ENCODE peak calls at places on chromosomes 6 and 20, in six cellular contexts. One of them, this sample, is unnamed.

GRCh38 chr6:73107016-73107415 is 118.3 kb downstream of the KHDC1L start:
- DNase-seq in lower lobe of right lung: no peak
- DNase-seq in cardiac muscle cell: no peak
- DNase-seq in H9: no peak
- DNase-seq in heart right ventricle: no peak
- DNase-seq in hepatocyte: no peak
- DNase-seq in this sample: no peak

GRCh38 chr6:6509304-6509703 is 79.2 kb upstream of the LY86 start:
- DNase-seq in lower lobe of right lung: no peak
- DNase-seq in cardiac muscle cell: no peak
- DNase-seq in H9: no peak
- DNase-seq in heart right ventricle: no peak
- DNase-seq in hepatocyte: no peak
- DNase-seq in this sample: no peak

GRCh38 chr6:111721677-111722219 is 116.1 kb upstream of the TRAF3IP2 start:
- DNase-seq in lower lobe of right lung: no peak
- DNase-seq in cardiac muscle cell: no peak
- DNase-seq in H9: peak; percentile 52
- DNase-seq in heart right ventricle: no peak
- DNase-seq in hepatocyte: peak; percentile 25
- DNase-seq in this sample: no peak

GRCh38 chr6:20672038-20672437 is 137.8 kb downstream of the CDKAL1 start:
- DNase-seq in lower lobe of right lung: no peak
- DNase-seq in cardiac muscle cell: no peak
- DNase-seq in H9: no peak
- DNase-seq in heart right ventricle: no peak
- DNase-seq in hepatocyte: no peak
- DNase-seq in this sample: no peak

GRCh38 chr6:162873537-162873936 is 145.8 kb downstream of the PACRG start:
- DNase-seq in lower lobe of right lung: no peak
- DNase-seq in cardiac muscle cell: no peak
- DNase-seq in H9: no peak
- DNase-seq in heart right ventricle: no peak
- DNase-seq in hepatocyte: no peak
- DNase-seq in this sample: no peak

GRCh38 chr6:15962449-15962764 is 166.5 kb upstream of the MYLIP start:
- DNase-seq in lower lobe of right lung: no peak
- DNase-seq in cardiac muscle cell: no peak
- DNase-seq in H9: no peak
- DNase-seq in heart right ventricle: no peak
- DNase-seq in hepatocyte: no peak
- DNase-seq in this sample: no peak

GRCh38 chr20:6614836-6615235 is 152.7 kb upstream of the BMP2 start:
- DNase-seq in lower lobe of right lung: no peak
- DNase-seq in cardiac muscle cell: no peak
- DNase-seq in H9: no peak
- DNase-seq in heart right ventricle: no peak
- DNase-seq in hepatocyte: no peak
- DNase-seq in this sample: no peak

GRCh38 chr6:34288581-34288980 is 39.8 kb upstream of the SMIM29 start:
- DNase-seq in lower lobe of right lung: no peak
- DNase-seq in cardiac muscle cell: no peak
- DNase-seq in H9: no peak
- DNase-seq in heart right ventricle: no peak
- DNase-seq in hepatocyte: no peak
- DNase-seq in this sample: no peak

GRCh38 chr6:21791596-21791995 is 198.0 kb downstream of the SOX4 start:
- DNase-seq in lower lobe of right lung: no peak
- DNase-seq in cardiac muscle cell: no peak
- DNase-seq in H9: no peak
- DNase-seq in heart right ventricle: no peak
- DNase-seq in hepatocyte: no peak
- DNase-seq in this sample: no peak

GRCh38 chr6:1286972-1287600 is 24.8 kb upstream of the FOXQ1 start:
- DNase-seq in lower lobe of right lung: peak; percentile 87
- DNase-seq in cardiac muscle cell: no peak
- DNase-seq in H9: no peak
- DNase-seq in heart right ventricle: no peak
- DNase-seq in hepatocyte: peak; percentile 64
- DNase-seq in this sample: no peak

GRCh38 chr6:22236626-22237414 is 60.0 kb downstream of the PRL start:
- DNase-seq in lower lobe of right lung: no peak
- DNase-seq in cardiac muscle cell: no peak
- DNase-seq in H9: no peak
- DNase-seq in heart right ventricle: no peak
- DNase-seq in hepatocyte: peak; percentile 25
- DNase-seq in this sample: no peak

GRCh38 chr20:45016089-45016641 is 49.9 kb downstream of the STK4 start:
- DNase-seq in lower lobe of right lung: no peak
- DNase-seq in cardiac muscle cell: peak; percentile 4
- DNase-seq in H9: no peak
- DNase-seq in heart right ventricle: no peak
- DNase-seq in hepatocyte: peak; percentile 21
- DNase-seq in this sample: no peak

GRCh38 chr6:30885481-30885998 is 1.2 kb downstream of the DDR1 start:
- DNase-seq in lower lobe of right lung: no peak
- DNase-seq in cardiac muscle cell: peak; percentile 59
- DNase-seq in H9: peak; percentile 26
- DNase-seq in heart right ventricle: no peak
- DNase-seq in hepatocyte: peak; percentile 77
- DNase-seq in this sample: no peak

DNA sequence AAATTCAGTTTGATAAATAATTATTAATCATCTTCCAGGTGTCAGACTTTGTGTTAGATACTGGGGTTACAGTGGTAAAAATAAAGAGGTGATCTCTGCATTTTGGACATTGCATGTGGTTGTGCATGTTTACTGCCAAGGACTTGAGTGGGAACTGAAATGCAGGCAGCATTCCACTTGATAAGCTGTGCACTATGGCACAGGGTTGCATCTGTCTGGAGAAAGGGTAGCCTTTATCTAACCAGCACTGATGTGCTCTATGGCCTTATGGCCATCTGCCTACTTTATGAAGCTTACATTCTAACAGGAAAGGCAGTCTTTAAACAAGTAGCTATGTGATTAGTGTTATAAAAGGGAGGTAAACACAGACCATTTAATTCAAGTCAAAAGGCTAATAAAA is 53.0 kb upstream of the MLIP start:
- DNase-seq in lower lobe of right lung: no peak
- DNase-seq in cardiac muscle cell: peak; percentile 28
- DNase-seq in H9: no peak
- DNase-seq in heart right ventricle: peak; percentile 41
- DNase-seq in hepatocyte: no peak
- DNase-seq in this sample: no peak
- H3K4me1 ChIP-seq in lower lobe of right lung: no peaks in the 10 kb centered on the region
- H3K4me1 ChIP-seq in cardiac muscle cell: peaks cover 46% of the 10 kb centered on the region
- H3K4me1 ChIP-seq in H9: no peaks in the 10 kb centered on the region
- H3K4me1 ChIP-seq in heart right ventricle: peaks cover 75% of the 10 kb centered on the region
- H3K4me1 ChIP-seq in hepatocyte: peaks cover 12% of the 10 kb centered on the region
- H3K4me1 ChIP-seq in this sample: no peaks in the 10 kb centered on the region

GRCh38 chr6:27111743-27112142 is 135.8 kb upstream of the PRSS16 start:
- DNase-seq in lower lobe of right lung: no peak
- DNase-seq in cardiac muscle cell: no peak
- DNase-seq in H9: no peak
- DNase-seq in heart right ventricle: no peak
- DNase-seq in hepatocyte: no peak
- DNase-seq in this sample: no peak
- H3K27ac ChIP-seq in lower lobe of right lung: no peak overlapping the region
- H3K27ac ChIP-seq in cardiac muscle cell: no peak overlapping the region
- H3K27ac ChIP-seq in H9: no peak overlapping the region
- H3K27ac ChIP-seq in heart right ventricle: no peak overlapping the region
- H3K27ac ChIP-seq in hepatocyte: no peak overlapping the region
- H3K27ac ChIP-seq in this sample: no peak overlapping the region

GRCh38 chr6:10415593-10416480 is 963 bp upstream of the TFAP2A start:
- DNase-seq in lower lobe of right lung: no peak
- DNase-seq in cardiac muscle cell: no peak
- DNase-seq in H9: no peak
- DNase-seq in heart right ventricle: no peak
- DNase-seq in hepatocyte: no peak
- DNase-seq in this sample: no peak

GRCh38 chr6:10412948-10413849 is 1.7 kb downstream of the TFAP2A start:
- DNase-seq in lower lobe of right lung: peak; percentile 64
- DNase-seq in cardiac muscle cell: no peak
- DNase-seq in H9: peak; percentile 64
- DNase-seq in heart right ventricle: no peak
- DNase-seq in hepatocyte: peak; percentile 67
- DNase-seq in this sample: no peak

GRCh38 chr6:10413850-10414765 is 766 bp downstream of the TFAP2A start:
- DNase-seq in lower lobe of right lung: no peak
- DNase-seq in cardiac muscle cell: no peak
- DNase-seq in H9: peak; percentile 67
- DNase-seq in heart right ventricle: no peak
- DNase-seq in hepatocyte: peak; percentile 46
- DNase-seq in this sample: peak; percentile 41

GRCh38 chr6:10416516-10416862 is 1.6 kb upstream of the TFAP2A start:
- DNase-seq in lower lobe of right lung: no peak
- DNase-seq in cardiac muscle cell: no peak
- DNase-seq in H9: no peak
- DNase-seq in heart right ventricle: no peak
- DNase-seq in hepatocyte: no peak
- DNase-seq in this sample: no peak

GRCh38 chr6:10414766-10415592 is at the start of gene TFAP2A:
- DNase-seq in lower lobe of right lung: no peak
- DNase-seq in cardiac muscle cell: no peak
- DNase-seq in H9: peak; percentile 86
- DNase-seq in heart right ventricle: no peak
- DNase-seq in hepatocyte: peak; percentile 63
- DNase-seq in this sample: no peak
- H3K4me1 ChIP-seq in lower lobe of right lung: peaks cover 42% of the 10 kb centered on the region
- H3K4me1 ChIP-seq in cardiac muscle cell: peaks cover 5% of the 10 kb centered on the region
- H3K4me1 ChIP-seq in H9: peaks cover 3% of the 10 kb centered on the region
- H3K4me1 ChIP-seq in heart right ventricle: peaks cover 65% of the 10 kb centered on the region
- H3K4me1 ChIP-seq in hepatocyte: peaks cover 15% of the 10 kb centered on the region
- H3K4me1 ChIP-seq in this sample: peaks cover 8% of the 10 kb centered on the region

GRCh38 chr6:168420706-168421105 is 20.3 kb upstream of the SMOC2 start:
- DNase-seq in lower lobe of right lung: no peak
- DNase-seq in cardiac muscle cell: no peak
- DNase-seq in H9: no peak
- DNase-seq in heart right ventricle: no peak
- DNase-seq in hepatocyte: no peak
- DNase-seq in this sample: no peak
- H3K27ac ChIP-seq in lower lobe of right lung: no peak overlapping the region
- H3K27ac ChIP-seq in cardiac muscle cell: no peak overlapping the region
- H3K27ac ChIP-seq in H9: no peak overlapping the region
- H3K27ac ChIP-seq in heart right ventricle: no peak overlapping the region
- H3K27ac ChIP-seq in hepatocyte: no peak overlapping the region
- H3K27ac ChIP-seq in this sample: no peak overlapping the region